ENCODE peak calls at places on chromosome 11, in nine cellular contexts. M, V, D, O, X, R, J, G and Z are unnamed samples.

GRCh38 chr11:70191495-70192140 is 11.5 kb upstream of the FADD start:
- DNase-seq in M (peak; percentile 22), V (no peak), D (peak; percentile 35), O (peak; percentile 95), X (peak; percentile 59), R (peak; percentile 39), J (peak; percentile 82), G (peak; percentile 62), Z (peak; percentile 54)

GRCh38 chr11:47532597-47533213 is 20.2 kb downstream of the CELF1 start:
- DNase-seq in M (no peak), V (no peak), D (no peak), O (no peak), X (no peak), R (no peak), J (no peak), G (no peak), Z (no peak)

GRCh38 chr11:12531681-12532080 is 142.5 kb upstream of the TEAD1 start:
- DNase-seq in M (no peak), V (no peak), D (no peak), O (no peak), X (no peak), R (no peak), J (no peak), G (no peak), Z (no peak)

GRCh38 chr11:71240061-71240690 is 12.2 kb downstream of the SHANK2 start:
- DNase-seq in M (no peak), V (no peak), D (no peak), O (no peak), X (no peak), R (no peak), J (peak; percentile 32), G (no peak), Z (no peak)

GRCh38 chr11:134098566-134099184 is 29.8 kb downstream of the JAM3 start:
- DNase-seq in M (no peak), V (no peak), D (no peak), O (peak; percentile 30), X (no peak), R (no peak), J (no peak), G (no peak), Z (no peak)

GRCh38 chr11:29328961-29329441 is 687.8 kb downstream of the KCNA4 start:
- DNase-seq in M (no peak), V (no peak), D (no peak), O (peak; percentile 2), X (no peak), R (peak; percentile 48), J (no peak), G (no peak), Z (no peak)

GRCh38 chr11:119982517-119983239 is 155.2 kb downstream of the TRIM29 start:
- DNase-seq in M (no peak), V (no peak), D (no peak), O (peak; percentile 17), X (no peak), R (no peak), J (no peak), G (no peak), Z (no peak)

GRCh38 chr11:134277176-134278001 is 1.2 kb downstream of the GLB1L3 start:
- DNase-seq in M (no peak), V (no peak), D (no peak), O (peak; percentile 76), X (no peak), R (no peak), J (peak; percentile 34), G (no peak), Z (no peak)

GRCh38 chr11:44621784-44622183 is 56.3 kb downstream of the CD82 start:
- DNase-seq in M (no peak), V (no peak), D (no peak), O (peak; percentile 23), X (no peak), R (no peak), J (peak; percentile 40), G (no peak), Z (no peak)

GRCh38 chr11:405323-405975 is 9.3 kb downstream of the SIGIRR start:
- DNase-seq in M (no peak), V (no peak), D (no peak), O (peak; percentile 60), X (no peak), R (no peak), J (peak; percentile 90), G (no peak), Z (no peak)

GRCh38 chr11:74321487-74322188 is 10.2 kb upstream of the P4HA3 start:
- DNase-seq in M (no peak), V (no peak), D (no peak), O (peak; percentile 49), X (peak; percentile 15), R (peak; percentile 27), J (no peak), G (no peak), Z (no peak)

GRCh38 chr11:58530236-58530635 is 22.3 kb upstream of the OR5B21 start:
- DNase-seq in M (no peak), V (no peak), D (no peak), O (no peak), X (no peak), R (no peak), J (no peak), G (no peak), Z (no peak)

GRCh38 chr11:28384418-28384817 is 276.2 kb downstream of the METTL15 start:
- DNase-seq in M (no peak), V (no peak), D (no peak), O (no peak), X (no peak), R (no peak), J (no peak), G (no peak), Z (no peak)

GRCh38 chr11:72975778-72976520 is 161.7 kb downstream of the ATG16L2 start:
- DNase-seq in M (no peak), V (no peak), D (no peak), O (no peak), X (no peak), R (no peak), J (no peak), G (no peak), Z (no peak)

GRCh38 chr11:123219066-123219697 is 24.1 kb upstream of the CLMP start:
- DNase-seq in M (no peak), V (no peak), D (no peak), O (no peak), X (no peak), R (no peak), J (no peak), G (no peak), Z (no peak)

GRCh38 chr11:106177311-106177710 is 99.8 kb downstream of the AASDHPPT start:
- DNase-seq in M (no peak), V (no peak), D (no peak), O (peak; percentile 6), X (no peak), R (no peak), J (no peak), G (no peak), Z (no peak)

GRCh38 chr11:6321356-6321755 is 1.1 kb upstream of the CAVIN3 start:
- DNase-seq in M (no peak), V (no peak), D (no peak), O (no peak), X (no peak), R (no peak), J (no peak), G (no peak), Z (no peak)

GRCh38 chr11:26187639-26188038 is 144.3 kb upstream of the ANO3 start:
- DNase-seq in M (no peak), V (no peak), D (no peak), O (no peak), X (no peak), R (no peak), J (peak; percentile 56), G (no peak), Z (no peak)